ENCODE peak calls at places on chromosome 14, in six cellular contexts. T is IMR-90, N is H1, U is trophoblast cell, C is neuronal stem cell, G is mesenchymal stem cell. R is an unnamed sample.

GRCh38 chr14:46378248-46378647 is 273.3 kb downstream of the RPL10L start:
- DNase-seq in N (no peak), U (peak; percentile 41), G (no peak), T (no peak), C (no peak), R (no peak)

GRCh38 chr14:64191756-64192155 is 102.4 kb downstream of the ESR2 start:
- DNase-seq in T (peak; percentile 96), N (no peak), G (peak; percentile 90), U (peak; percentile 86), C (no peak), R (no peak)

GRCh38 chr14:91401751-91402150 is 15.9 kb downstream of the CCDC88C start:
- DNase-seq in T (no peak), G (no peak), N (no peak), U (no peak), C (no peak), R (no peak)

GRCh38 chr14:26775765-26776577 is 178.1 kb upstream of the NOVA1 start:
- DNase-seq in C (no peak), G (peak; percentile 67), U (peak; percentile 4), T (peak; percentile 36), N (no peak), R (no peak)

GRCh38 chr14:105087963-105088811 is 23.0 kb upstream of the GPR132 start:
- DNase-seq in G (peak; percentile 82), C (peak; percentile 77), U (peak; percentile 95), N (no peak), T (peak; percentile 74), R (peak; percentile 65)

GRCh38 chr14:54564071-54564798 is 2.7 kb upstream of the SAMD4A start:
- DNase-seq in N (no peak), U (peak; percentile 81), C (peak; percentile 29), T (peak; percentile 48), G (peak; percentile 69), R (no peak)

GRCh38 chr14:26319139-26319864 is 278.5 kb downstream of the NOVA1 start:
- DNase-seq in C (no peak), N (no peak), T (no peak), U (no peak), G (no peak), R (no peak)

GRCh38 chr14:28406181-28406580 is 360.4 kb upstream of the FOXG1 start:
- DNase-seq in U (no peak), G (no peak), N (no peak), T (no peak), C (no peak), R (no peak)

GRCh38 chr14:34501997-34502396 is 37.5 kb downstream of the EAPP start:
- DNase-seq in C (no peak), T (peak; percentile 48), G (no peak), U (no peak), N (no peak), R (no peak)

GRCh38 chr14:83255727-83256090 is 1722.1 kb upstream of the SEL1L start:
- DNase-seq in G (no peak), C (no peak), T (no peak), U (no peak), N (no peak), R (no peak)

GRCh38 chr14:101716956-101717662 is 44.4 kb upstream of the PPP2R5C start:
- DNase-seq in N (no peak), T (no peak), C (no peak), U (no peak), G (peak; percentile 49), R (no peak)

GRCh38 chr14:35988972-35989690 is 163.0 kb downstream of the BRMS1L start:
- DNase-seq in G (no peak), N (no peak), U (no peak), T (no peak), C (no peak), R (no peak)

GRCh38 chr14:104223101-104223809 is 84.9 kb downstream of the KIF26A start:
- DNase-seq in T (no peak), N (no peak), C (no peak), G (peak; percentile 8), U (no peak), R (no peak)

GRCh38 chr14:35406811-35407630 is 2.5 kb upstream of the NFKBIA start:
- DNase-seq in C (peak; percentile 36), G (peak; percentile 81), T (peak; percentile 74), N (no peak), U (peak; percentile 87), R (no peak)

GRCh38 chr14:35213869-35214387 is 78.3 kb upstream of the PSMA6 start:
- DNase-seq in T (peak; percentile 47), N (no peak), U (no peak), G (peak; percentile 67), C (no peak), R (no peak)

GRCh38 chr14:35374273-35374681 is 30.3 kb downstream of the NFKBIA start:
- DNase-seq in C (no peak), N (no peak), U (peak; percentile 99), G (peak; percentile 99), T (peak; percentile 98), R (no peak)

GRCh38 chr14:104953896-104954656 is 24.1 kb downstream of the AHNAK2 start:
- DNase-seq in C (no peak), U (no peak), G (no peak), T (no peak), N (no peak), R (no peak)

GRCh38 chr14:89609701-89610100 is 192.7 kb upstream of the FOXN3 start:
- DNase-seq in T (no peak), N (no peak), U (no peak), C (no peak), G (no peak), R (no peak)
- H3K14ac ChIP-seq in T (no peak overlapping the region), N (no peak overlapping the region), U (no peak overlapping the region), C (no peak overlapping the region), G (no peak overlapping the region), R (no peak overlapping the region)

GRCh38 chr14:69012251-69012953 is 33.3 kb upstream of the ACTN1 start:
- DNase-seq in C (no peak), N (no peak), T (peak; percentile 61), U (no peak), G (peak; percentile 38), R (no peak)
- H3K14ac ChIP-seq in C (no peak overlapping the region), N (no peak overlapping the region), T (no peak overlapping the region), U (no peak overlapping the region), G (no peak overlapping the region), R (no peak overlapping the region)

DNA sequence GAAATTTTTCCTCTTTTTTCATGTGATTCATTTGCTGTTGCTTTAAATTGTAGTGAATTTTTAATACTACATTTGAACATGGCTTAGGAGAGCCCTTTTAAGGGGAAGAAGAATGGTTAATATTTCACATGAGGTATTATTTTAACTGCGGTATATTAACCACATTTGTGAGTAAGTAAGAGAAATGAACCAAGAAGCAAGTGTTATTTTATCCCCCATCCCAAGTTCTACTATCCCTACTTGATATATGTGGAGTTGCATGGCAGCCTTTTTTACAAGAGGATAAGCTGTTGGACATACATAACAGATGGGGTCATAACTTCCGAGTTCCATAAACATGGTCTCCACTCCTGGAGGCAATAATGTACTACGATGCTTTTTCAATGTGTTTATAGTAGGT is 623.3 kb downstream of the LRFN5 start:
- DNase-seq in C (no peak), G (no peak), N (no peak), T (no peak), U (no peak), R (no peak)
- H3K14ac ChIP-seq in C (no peak overlapping the region), G (no peak overlapping the region), N (no peak overlapping the region), T (no peak overlapping the region), U (no peak overlapping the region), R (no peak overlapping the region)

DNA sequence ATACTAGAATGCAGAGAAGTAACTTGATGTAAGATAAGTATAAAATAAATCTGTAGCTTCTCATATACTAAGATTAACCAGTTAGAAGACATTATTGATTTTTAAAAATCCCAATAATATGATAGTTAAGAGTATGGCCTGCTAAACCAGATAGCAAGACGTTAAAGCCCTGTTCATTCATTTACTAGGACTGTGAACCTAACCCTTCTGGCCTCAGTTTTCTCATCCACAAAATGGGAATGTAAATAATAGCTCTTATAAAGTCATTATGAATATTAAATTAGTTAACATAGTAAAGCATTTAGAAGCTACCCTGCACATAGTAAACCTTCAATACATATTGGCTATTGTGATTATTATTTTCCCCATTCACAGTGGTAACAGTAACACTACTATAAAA is 6.0 kb upstream of the PRMT5 start:
- DNase-seq in U (no peak), C (no peak), G (no peak), N (no peak), T (no peak), R (no peak)
- H3K14ac ChIP-seq in U (no peak overlapping the region), C (no peak overlapping the region), G (no peak overlapping the region), N (no peak overlapping the region), T (no peak overlapping the region), R (no peak overlapping the region)

GRCh38 chr14:76654573-76654955 is 106.7 kb upstream of the VASH1 start:
- DNase-seq in U (no peak), N (no peak), C (no peak), T (no peak), G (no peak), R (peak; percentile 34)
- H3K14ac ChIP-seq in U (no peak overlapping the region), N (no peak overlapping the region), C (no peak overlapping the region), T (no peak overlapping the region), G (no peak overlapping the region), R (no peak overlapping the region)

GRCh38 chr14:69529563-69529962 is 45.0 kb downstream of the PLEKHD1 start:
- DNase-seq in G (no peak), U (no peak), N (no peak), T (no peak), C (no peak), R (no peak)

GRCh38 chr14:69531135-69531534 is 43.5 kb downstream of the CCDC177 start:
- DNase-seq in U (no peak), T (no peak), G (no peak), N (no peak), C (no peak), R (no peak)

GRCh38 chr14:69528143-69528542 is 43.6 kb downstream of the PLEKHD1 start:
- DNase-seq in N (no peak), T (no peak), C (no peak), U (no peak), G (no peak), R (no peak)

GRCh38 chr14:69527635-69528034 is 43.1 kb downstream of the PLEKHD1 start:
- DNase-seq in C (no peak), N (no peak), T (no peak), G (no peak), U (no peak), R (no peak)

GRCh38 chr14:69528930-69529329 is 44.4 kb downstream of the PLEKHD1 start:
- DNase-seq in G (no peak), T (no peak), N (no peak), U (no peak), C (no peak), R (no peak)
- H3K14ac ChIP-seq in G (no peak overlapping the region), T (no peak overlapping the region), N (no peak overlapping the region), U (no peak overlapping the region), C (peak overlapping the region; percentile 38), R (peak overlapping the region; percentile 16)

DNA sequence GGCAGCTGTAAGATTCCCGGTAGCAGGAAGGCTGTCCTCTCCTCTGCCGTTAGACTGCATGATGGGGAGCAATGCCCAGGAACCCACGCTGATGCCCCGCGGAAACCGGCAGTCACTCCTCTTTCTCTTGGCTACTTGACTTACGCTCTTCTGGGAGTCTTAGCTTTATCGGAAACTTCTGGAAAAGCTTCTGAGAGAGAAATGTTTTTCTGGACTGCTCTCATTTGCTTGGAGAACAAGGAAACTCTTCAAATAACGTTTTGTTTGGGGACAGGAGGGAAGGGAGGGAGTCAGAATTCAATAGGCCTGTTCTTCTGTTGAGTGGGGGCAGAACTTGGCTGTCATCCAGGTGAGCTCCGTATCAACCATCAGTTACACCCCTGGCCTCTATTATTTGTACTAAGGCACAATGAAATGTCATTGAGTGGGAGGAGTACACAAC is 128.0 kb upstream of the MAX start:
- DNase-seq in U (no peak), C (no peak), G (no peak), N (no peak), T (no peak), R (no peak)
- H3K14ac ChIP-seq in U (peak overlapping the region; percentile 93), C (no peak overlapping the region), G (no peak overlapping the region), N (no peak overlapping the region), T (peak overlapping the region; percentile 94), R (no peak overlapping the region)

R was measured in H9.